ENCODE peak calls at places on chromosome 18, in five cellular contexts. B, V, D, I and A are unnamed samples.
A peak's percentile ranks its signal among the peaks of the same experiment; 100 is the strongest.

GRCh38 chr18:79445740-79446566 is 50.2 kb downstream of the NFATC1 start:
- DNase-seq in B (no peak), V (no peak), D (no peak), I (no peak), A (no peak)

GRCh38 chr18:3148930-3149535 is 70.7 kb downstream of the MYOM1 start:
- DNase-seq in B (peak; percentile 5), V (no peak), D (no peak), I (no peak), A (no peak)

GRCh38 chr18:35134190-35134730 is 93.0 kb downstream of the MAPRE2 start:
- DNase-seq in B (no peak), V (no peak), D (no peak), I (no peak), A (no peak)

GRCh38 chr18:50189160-50189559 is 5.8 kb downstream of the MYO5B start:
- DNase-seq in B (no peak), V (no peak), D (no peak), I (no peak), A (no peak)

GRCh38 chr18:55783921-55784320 is 195.9 kb upstream of the TCF4 start:
- DNase-seq in B (no peak), V (no peak), D (no peak), I (no peak), A (no peak)

GRCh38 chr18:57208056-57208455 is 61.2 kb downstream of the BOD1L2 start:
- DNase-seq in B (no peak), V (no peak), D (no peak), I (no peak), A (no peak)

GRCh38 chr18:56812674-56813073 is 161.5 kb downstream of the WDR7 start:
- DNase-seq in B (no peak), V (no peak), D (no peak), I (no peak), A (no peak)

GRCh38 chr18:77144451-77145118 is 12.0 kb upstream of the MBP start:
- DNase-seq in B (no peak), V (no peak), D (no peak), I (no peak), A (no peak)

GRCh38 chr18:32915526-32915925 is 142.7 kb upstream of the KLHL14 start:
- DNase-seq in B (no peak), V (no peak), D (no peak), I (no peak), A (no peak)

GRCh38 chr18:33116376-33116775 is 324.1 kb downstream of the CCDC178 start:
- DNase-seq in B (no peak), V (no peak), D (no peak), I (no peak), A (no peak)

GRCh38 chr18:5973079-5973478 is 77.8 kb upstream of the TMEM200C start:
- DNase-seq in B (no peak), V (no peak), D (no peak), I (no peak), A (no peak)

GRCh38 chr18:58013241-58014211 is 30.5 kb upstream of the NEDD4L start:
- DNase-seq in B (peak; percentile 22), V (no peak), D (no peak), I (no peak), A (no peak)

GRCh38 chr18:9742588-9743131 is 34.6 kb downstream of the RAB31 start:
- DNase-seq in B (peak; percentile 36), V (peak; percentile 48), D (no peak), I (no peak), A (no peak)

GRCh38 chr18:34624551-34624950 is 85.5 kb upstream of the DTNA start:
- DNase-seq in B (peak; percentile 4), V (no peak), D (no peak), I (no peak), A (no peak)

GRCh38 chr18:70781860-70782453 is 493.1 kb downstream of the SOCS6 start:
- DNase-seq in B (peak; percentile 1), V (peak; percentile 25), D (peak; percentile 70), I (peak; percentile 27), A (peak; percentile 57)

GRCh38 chr18:38606841-38607240 is 1041.2 kb upstream of the CELF4 start:
- DNase-seq in B (no peak), V (no peak), D (no peak), I (no peak), A (no peak)

GRCh38 chr18:36655074-36655473 is 173.7 kb downstream of the TPGS2 start:
- DNase-seq in B (no peak), V (no peak), D (no peak), I (no peak), A (no peak)
- H3K4me1 ChIP-seq in B (no peaks in the 10 kb centered on the region), V (no peaks in the 10 kb centered on the region), D (peaks cover 3% of the 10 kb centered on the region), I (peaks cover 12% of the 10 kb centered on the region), A (peaks cover 6% of the 10 kb centered on the region)

DNA sequence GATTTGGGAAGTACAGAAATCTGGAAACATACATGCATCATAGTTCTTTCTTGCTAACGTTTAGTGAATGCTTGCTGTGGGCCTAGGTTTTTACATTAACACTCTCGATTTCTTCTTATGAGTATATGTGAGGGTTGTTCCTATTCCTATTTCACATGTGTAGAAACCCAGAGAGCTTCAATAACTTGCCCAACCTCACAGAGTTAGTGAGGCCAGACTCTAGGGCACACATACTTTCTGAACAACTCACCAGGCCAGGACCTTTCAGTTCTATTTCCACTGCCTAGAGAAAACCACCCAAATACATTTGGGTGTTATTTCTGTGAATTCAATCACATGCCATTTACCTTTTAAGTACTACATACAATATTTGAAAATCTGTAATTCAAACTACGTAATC is 8.2 kb upstream of the KCTD1 start:
- DNase-seq in B (no peak), V (no peak), D (no peak), I (no peak), A (no peak)
- H3K27ac ChIP-seq in B (no peak overlapping the region), V (no peak overlapping the region), D (no peak overlapping the region), I (no peak overlapping the region), A (no peak overlapping the region)

DNA sequence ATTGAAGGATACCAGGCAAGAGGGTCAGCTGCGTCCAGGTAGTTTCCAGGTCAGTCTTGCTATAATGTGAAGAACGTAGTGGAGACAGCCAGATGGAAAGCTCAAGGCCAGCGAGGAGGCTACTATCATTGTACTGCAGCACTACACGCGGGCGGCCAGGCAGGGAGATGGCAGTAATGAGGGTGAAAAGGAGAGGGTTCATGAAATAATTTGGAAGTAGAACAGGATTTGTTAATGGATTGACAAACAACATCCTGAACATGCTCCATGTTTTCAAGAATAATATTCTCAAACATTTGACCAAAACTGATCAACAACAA is 17.1 kb downstream of the SPIRE1 start:
- DNase-seq in B (no peak), V (no peak), D (no peak), I (no peak), A (no peak)
- TF ChIP-seq CTCF in B (no peak), V (peak; percentile 19), D (no peak), I (no peak), A (no peak)

GRCh38 chr18:7684357-7684756 is 117.2 kb downstream of the PTPRM start:
- DNase-seq in B (no peak), V (no peak), D (no peak), I (no peak), A (no peak)

GRCh38 chr18:7684966-7685365 is 117.8 kb downstream of the PTPRM start:
- DNase-seq in B (no peak), V (no peak), D (no peak), I (no peak), A (no peak)

GRCh38 chr18:7682334-7682733 is 115.2 kb downstream of the PTPRM start:
- DNase-seq in B (no peak), V (no peak), D (no peak), I (no peak), A (no peak)

GRCh38 chr18:7681261-7681660 is 114.1 kb downstream of the PTPRM start:
- DNase-seq in B (no peak), V (no peak), D (no peak), I (no peak), A (no peak)

GRCh38 chr18:7683753-7684152 is 116.6 kb downstream of the PTPRM start:
- DNase-seq in B (no peak), V (no peak), D (peak; percentile 30), I (no peak), A (no peak)
- H3K4me1 ChIP-seq in B (no peaks in the 10 kb centered on the region), V (no peaks in the 10 kb centered on the region), D (no peaks in the 10 kb centered on the region), I (peaks cover 92% of the 10 kb centered on the region), A (peaks cover 33% of the 10 kb centered on the region)

GRCh38 chr18:459801-460200 is 40.7 kb downstream of the COLEC12 start:
- DNase-seq in B (no peak), V (no peak), D (no peak), I (no peak), A (no peak)

GRCh38 chr18:456361-456821 is 44.1 kb downstream of the COLEC12 start:
- DNase-seq in B (peak; percentile 43), V (no peak), D (no peak), I (peak; percentile 51), A (no peak)

GRCh38 chr18:457120-457519 is 43.4 kb downstream of the COLEC12 start:
- DNase-seq in B (peak; percentile 70), V (peak; percentile 33), D (peak; percentile 53), I (peak; percentile 77), A (no peak)

GRCh38 chr18:457533-457932 is 43.0 kb downstream of the COLEC12 start:
- DNase-seq in B (peak; percentile 48), V (no peak), D (no peak), I (no peak), A (no peak)

DNA sequence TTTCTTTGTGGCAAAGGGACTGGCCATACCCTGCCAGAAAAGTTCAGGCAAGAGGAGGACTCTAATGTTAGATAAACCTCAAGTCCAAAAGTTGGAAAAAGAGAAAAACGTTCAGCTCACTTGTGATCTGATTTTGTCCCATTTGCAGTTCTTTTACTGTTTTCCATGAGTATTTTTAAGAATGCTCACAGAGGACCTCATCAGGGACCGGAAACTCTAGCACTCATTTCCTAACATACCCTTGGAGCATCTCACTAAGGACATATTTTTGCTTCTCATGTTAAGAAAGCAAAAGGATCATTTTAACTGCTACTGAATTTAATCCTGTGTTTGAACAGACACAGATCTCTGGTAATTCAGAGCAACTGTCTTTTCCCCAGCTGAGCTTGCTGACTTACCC is 42.5 kb downstream of the COLEC12 start:
- DNase-seq in B (no peak), V (no peak), D (no peak), I (no peak), A (no peak)
- H3K27ac ChIP-seq in B (peak overlapping the region; percentile 83), V (no peak overlapping the region), D (no peak overlapping the region), I (peak overlapping the region; percentile 68), A (peak overlapping the region; percentile 3)

GRCh38 chr18:29012874-29013273 is 835.9 kb upstream of the CDH2 start:
- DNase-seq in B (no peak), V (no peak), D (peak; percentile 10), I (no peak), A (no peak)
- TF ChIP-seq CTCF in B (no peak), V (no peak), D (no peak), I (no peak), A (no peak)